ENCODE peak calls at places on chromosomes 2 and 18, in five cellular contexts. P is left lung, C is MM.1S, Y is Panc1, X is transverse colon. Z is an unnamed sample.

GRCh38 chr2:218255441-218255840 is 5.4 kb upstream of the GPBAR1 start:
- DNase-seq in P (no peak), Y (no peak), C (no peak), X (no peak), Z (peak)

GRCh38 chr2:234245945-234246344 is 195.4 kb downstream of the SPP2 start:
- DNase-seq in P (no peak), Y (no peak), X (no peak), C (no peak), Z (peak)

GRCh38 chr18:61743775-61744531 is 148.9 kb downstream of the RNF152 start:
- DNase-seq in P (no peak), C (no peak), Y (no peak), X (no peak), Z (peak)

GRCh38 chr18:12015697-12016062 is 34.4 kb downstream of the IMPA2 start:
- DNase-seq in P (peak), Y (no peak), X (peak), C (no peak), Z (peak)

GRCh38 chr18:51251625-51252024 is 54.1 kb upstream of the MEX3C start:
- DNase-seq in P (no peak), X (peak), C (peak), Y (no peak), Z (no peak)

GRCh38 chr2:64263315-64263714 is 119.1 kb upstream of the PELI1 start:
- DNase-seq in X (no peak), P (no peak), Y (no peak), C (peak), Z (peak)

GRCh38 chr2:126809357-126809756 is 89.3 kb upstream of the TEX51 start:
- DNase-seq in C (no peak), Y (no peak), P (no peak), X (no peak), Z (no peak)

GRCh38 chr2:75246441-75247167 is 47.3 kb upstream of the TACR1 start:
- DNase-seq in X (no peak), P (no peak), Y (no peak), C (no peak), Z (no peak)

GRCh38 chr2:10320575-10320931 is 17.8 kb downstream of the HPCAL1 start:
- DNase-seq in X (no peak), Y (no peak), C (no peak), P (no peak), Z (no peak)

GRCh38 chr18:80232710-80233109 is 14.6 kb downstream of the PARD6G start:
- DNase-seq in C (no peak), P (no peak), X (no peak), Y (no peak), Z (no peak)

GRCh38 chr2:79512442-79513401 is at the start of gene CTNNA2:
- DNase-seq in C (peak), X (peak), P (no peak), Y (no peak), Z (peak)
- TF ChIP-seq CTCF in C (no peak), X (no peak), P (no peak), Y (peak), Z (no peak)

GRCh38 chr2:23404426-23404825 is 19.4 kb downstream of the KLHL29 start:
- DNase-seq in X (peak), Y (peak), P (peak), C (no peak), Z (peak)
- H3K4me3 ChIP-seq in X (peak), Y (peak), P (no peak), C (no peak), Z (no peak)

GRCh38 chr2:147325955-147326354 is 518.9 kb upstream of the ACVR2A start:
- DNase-seq in P (no peak), C (no peak), Y (no peak), X (no peak), Z (no peak)

GRCh38 chr2:147327636-147328035 is 517.2 kb upstream of the ACVR2A start:
- DNase-seq in X (no peak), C (peak), Y (no peak), P (no peak), Z (peak)

GRCh38 chr2:147330925-147331324 is 513.9 kb upstream of the ACVR2A start:
- DNase-seq in Y (no peak), C (no peak), P (no peak), X (no peak), Z (no peak)

DNA sequence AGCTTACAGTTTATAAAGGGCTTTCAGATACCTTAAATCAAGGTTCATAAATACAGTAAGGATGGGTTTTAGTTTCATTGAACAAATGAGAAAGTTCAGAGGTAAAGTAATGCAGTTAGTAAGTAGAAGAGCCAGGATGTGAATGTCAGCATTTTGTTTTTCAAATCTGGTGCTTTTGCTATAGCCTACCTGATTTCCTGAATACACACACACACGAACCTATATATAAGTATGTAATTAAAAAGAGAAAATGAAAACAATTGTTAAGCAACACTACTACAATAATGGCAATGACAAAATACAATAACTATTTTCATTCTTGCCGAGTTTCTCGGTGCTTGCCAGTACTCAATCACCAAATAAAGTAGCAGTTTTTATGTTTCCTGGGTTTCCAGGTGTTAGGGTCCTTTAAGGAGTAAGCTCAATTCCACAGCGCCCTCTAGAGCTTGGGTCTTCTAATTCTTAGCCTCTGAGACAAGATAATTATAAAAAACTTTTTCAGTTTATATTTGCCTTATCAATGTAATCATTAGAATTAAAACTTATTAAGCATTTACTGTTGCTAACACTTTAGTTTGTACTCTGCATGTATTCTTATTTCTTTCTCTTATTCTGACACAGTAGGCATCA is 512.9 kb upstream of the ACVR2A start:
- DNase-seq in P (no peak), Y (no peak), C (peak), X (peak), Z (peak)
- TF ChIP-seq CTCF in P (no peak), Y (no peak), C (peak), X (peak), Z (peak)

DNA sequence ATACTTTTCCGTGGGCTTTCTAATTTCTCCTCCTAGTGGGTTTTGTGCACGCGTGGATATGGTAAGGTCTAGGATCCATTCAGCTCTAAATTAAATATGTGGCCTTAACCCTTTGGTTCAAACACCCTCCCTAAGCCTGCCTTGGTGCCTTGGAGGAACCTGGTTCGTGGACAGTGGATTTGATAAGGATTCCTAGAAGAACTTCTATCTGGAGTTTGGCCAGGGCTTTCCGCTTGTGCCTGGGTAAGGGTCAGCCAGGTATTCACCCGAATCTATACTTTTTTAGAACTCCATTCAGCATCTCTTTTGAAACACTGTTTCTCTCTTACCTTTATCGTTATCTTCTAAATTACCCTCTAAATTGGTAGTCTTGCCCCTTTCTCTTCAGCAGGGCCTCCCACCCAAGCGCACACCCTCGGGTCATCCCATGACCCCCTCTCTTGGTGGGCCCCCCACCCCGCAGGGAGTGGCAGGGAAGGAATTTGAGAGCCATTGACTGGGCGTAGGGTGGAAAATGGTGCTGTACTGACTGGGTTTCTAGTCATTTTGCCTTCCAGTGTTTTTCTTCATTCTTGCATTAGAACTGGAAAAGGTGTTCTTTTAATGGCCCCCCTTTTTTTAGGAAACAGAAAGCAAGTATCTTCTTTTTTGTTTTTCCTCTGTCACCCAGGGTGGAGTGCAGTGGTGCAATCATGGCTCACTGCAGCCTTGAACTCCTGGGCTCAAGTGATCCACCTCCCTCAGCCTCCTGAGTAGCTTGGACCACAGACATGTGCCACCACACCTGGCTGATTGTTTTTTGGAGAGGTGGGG is 1.8 kb downstream of the SOCS6 start:
- DNase-seq in Y (no peak), P (no peak), C (no peak), X (no peak), Z (no peak)
- H3K4me3 ChIP-seq in Y (peak), P (peak), C (peak), X (peak), Z (peak)

GRCh38 chr2:135043345-135043744 is 3.9 kb downstream of the MAP3K19 start:
- DNase-seq in Y (no peak), X (no peak), C (no peak), P (no peak), Z (no peak)
- TF ChIP-seq CTCF in Y (peak), X (peak), C (peak), P (peak), Z (peak)

GRCh38 chr18:58351776-58352175 is 277.1 kb downstream of the ALPK2 start:
- DNase-seq in C (peak), X (no peak), P (no peak), Y (no peak), Z (no peak)
- H3K4me3 ChIP-seq in C (no peak), X (no peak), P (no peak), Y (no peak), Z (no peak)

DNA sequence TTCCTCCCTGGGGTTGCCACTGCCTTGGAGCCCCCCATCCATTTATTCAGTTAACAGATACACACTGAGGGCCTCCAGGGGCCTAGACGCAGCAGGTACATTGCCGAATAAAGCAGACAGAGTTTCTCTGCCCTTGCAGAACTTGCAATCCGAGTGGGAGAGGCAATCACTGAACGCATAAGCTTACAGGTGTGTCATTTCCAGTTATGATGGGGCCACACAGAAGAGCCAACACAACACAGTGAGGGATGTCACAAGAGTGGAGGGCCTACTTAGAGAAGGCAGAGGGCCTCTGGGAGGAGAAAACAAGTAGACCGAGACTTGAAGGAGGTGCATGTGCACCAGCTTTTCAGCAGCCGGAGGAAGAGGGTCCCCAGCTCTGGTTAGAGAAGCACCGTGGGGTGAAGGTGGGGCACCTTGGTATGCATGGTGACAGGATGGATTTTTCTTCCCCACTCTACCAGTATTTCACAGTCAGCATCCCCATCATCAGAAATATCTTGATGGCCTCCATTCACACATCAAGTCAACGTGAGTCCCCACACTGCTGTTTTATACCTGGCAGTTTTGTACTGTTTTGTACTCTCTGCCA is 150.9 kb downstream of the SMAD7 start:
- DNase-seq in Y (no peak), C (no peak), X (no peak), P (peak), Z (no peak)
- TF ChIP-seq CTCF in Y (no peak), C (no peak), X (no peak), P (no peak), Z (no peak)